ENCODE peak calls at places on chromosome 13, in ten cellular contexts. H, L, R, M, Q, D, S, T, W and U are unnamed samples.

GRCh38 chr13:105426454-105426853 is 1109.0 kb downstream of the EFNB2 start:
- DNase-seq in H (no peak), L (no peak), R (no peak), M (no peak), Q (no peak), D (no peak), S (no peak), T (no peak), W (no peak), U (no peak)

GRCh38 chr13:94674609-94675348 is 37.6 kb downstream of the SOX21 start:
- DNase-seq in H (no peak), L (no peak), R (peak), M (no peak), Q (no peak), D (no peak), S (peak), T (peak), W (no peak), U (peak)

GRCh38 chr13:79227418-79227817 is 178.6 kb downstream of the RBM26 start:
- DNase-seq in H (no peak), L (no peak), R (no peak), M (no peak), Q (no peak), D (no peak), S (no peak), T (no peak), W (no peak), U (no peak)

GRCh38 chr13:97256343-97256783 is 34.2 kb downstream of the MBNL2 start:
- DNase-seq in H (no peak), L (no peak), R (peak), M (no peak), Q (no peak), D (no peak), S (peak), T (no peak), W (no peak), U (no peak)

GRCh38 chr13:83819156-83819555 is 63.1 kb downstream of the SLITRK1 start:
- DNase-seq in H (no peak), L (no peak), R (no peak), M (no peak), Q (no peak), D (no peak), S (no peak), T (no peak), W (no peak), U (no peak)

GRCh38 chr13:77946522-77946921 is 27.9 kb upstream of the EDNRB start:
- DNase-seq in H (no peak), L (no peak), R (no peak), M (no peak), Q (no peak), D (no peak), S (no peak), T (no peak), W (no peak), U (no peak)

GRCh38 chr13:98423417-98423816 is 153.5 kb downstream of the STK24 start:
- DNase-seq in H (no peak), L (no peak), R (no peak), M (no peak), Q (no peak), D (no peak), S (no peak), T (no peak), W (no peak), U (no peak)

GRCh38 chr13:75621147-75621546 is 15.0 kb upstream of the LMO7 start:
- DNase-seq in H (no peak), L (no peak), R (no peak), M (no peak), Q (no peak), D (no peak), S (no peak), T (no peak), W (no peak), U (no peak)

GRCh38 chr13:27028683-27029480 is 142.7 kb downstream of the USP12 start:
- DNase-seq in H (no peak), L (no peak), R (no peak), M (no peak), Q (no peak), D (no peak), S (no peak), T (no peak), W (no peak), U (no peak)

GRCh38 chr13:21022694-21023325 is 38.6 kb downstream of the LATS2 start:
- DNase-seq in H (no peak), L (peak), R (no peak), M (no peak), Q (no peak), D (no peak), S (no peak), T (no peak), W (peak), U (peak)

GRCh38 chr13:45798851-45799250 is 52.7 kb downstream of the SIAH3 start:
- DNase-seq in H (no peak), L (no peak), R (no peak), M (no peak), Q (no peak), D (no peak), S (no peak), T (no peak), W (no peak), U (no peak)

GRCh38 chr13:99150575-99151370 is 49.9 kb upstream of the UBAC2 start:
- DNase-seq in H (no peak), L (no peak), R (peak), M (no peak), Q (no peak), D (no peak), S (peak), T (no peak), W (no peak), U (no peak)

GRCh38 chr13:85828094-85828684 is 29.0 kb upstream of the SLITRK6 start:
- DNase-seq in H (no peak), L (no peak), R (no peak), M (no peak), Q (no peak), D (no peak), S (peak), T (no peak), W (no peak), U (no peak)

GRCh38 chr13:47893527-47893926 is 107.5 kb downstream of the SUCLA2 start:
- DNase-seq in H (no peak), L (no peak), R (no peak), M (no peak), Q (no peak), D (no peak), S (no peak), T (no peak), W (no peak), U (no peak)

GRCh38 chr13:87821512-87821911 is 150.3 kb downstream of the SLITRK5 start:
- DNase-seq in H (no peak), L (no peak), R (no peak), M (no peak), Q (no peak), D (no peak), S (no peak), T (no peak), W (no peak), U (no peak)

GRCh38 chr13:91719033-91719432 is 320.6 kb downstream of the GPC5 start:
- DNase-seq in H (no peak), L (no peak), R (peak), M (no peak), Q (no peak), D (no peak), S (no peak), T (no peak), W (no peak), U (no peak)

GRCh38 chr13:20779405-20779804 is 5.6 kb upstream of the EEF1AKMT1 start:
- DNase-seq in H (no peak), L (no peak), R (no peak), M (no peak), Q (no peak), D (no peak), S (no peak), T (no peak), W (no peak), U (no peak)

GRCh38 chr13:47120284-47120683 is 223.4 kb upstream of the HTR2A start:
- DNase-seq in H (no peak), L (no peak), R (no peak), M (no peak), Q (no peak), D (no peak), S (no peak), T (no peak), W (no peak), U (no peak)

GRCh38 chr13:69970521-69970920 is 137.1 kb upstream of the ATXN8OS start:
- DNase-seq in H (no peak), L (no peak), R (peak), M (no peak), Q (no peak), D (no peak), S (no peak), T (no peak), W (no peak), U (no peak)

GRCh38 chr13:97385146-97385545 is 48.8 kb upstream of the RAP2A start:
- DNase-seq in H (no peak), L (no peak), R (no peak), M (no peak), Q (no peak), D (no peak), S (no peak), T (no peak), W (no peak), U (no peak)

GRCh38 chr13:21074601-21075302 is 13.4 kb upstream of the LATS2 start:
- DNase-seq in H (no peak), L (peak), R (no peak), M (peak), Q (peak), D (no peak), S (no peak), T (peak), W (peak), U (peak)

GRCh38 chr13:30805603-30806011 is 70.3 kb downstream of the ALOX5AP start:
- DNase-seq in H (peak), L (no peak), R (no peak), M (no peak), Q (no peak), D (no peak), S (no peak), T (no peak), W (peak), U (peak)

GRCh38 chr13:106958690-106959089 is 390.8 kb upstream of the ARGLU1 start:
- DNase-seq in H (no peak), L (no peak), R (no peak), M (no peak), Q (no peak), D (no peak), S (no peak), T (no peak), W (no peak), U (no peak)

GRCh38 chr13:98141938-98142426 is 912 bp upstream of the FARP1 start:
- DNase-seq in H (no peak), L (peak), R (no peak), M (no peak), Q (no peak), D (no peak), S (no peak), T (no peak), W (peak), U (peak)

DNA sequence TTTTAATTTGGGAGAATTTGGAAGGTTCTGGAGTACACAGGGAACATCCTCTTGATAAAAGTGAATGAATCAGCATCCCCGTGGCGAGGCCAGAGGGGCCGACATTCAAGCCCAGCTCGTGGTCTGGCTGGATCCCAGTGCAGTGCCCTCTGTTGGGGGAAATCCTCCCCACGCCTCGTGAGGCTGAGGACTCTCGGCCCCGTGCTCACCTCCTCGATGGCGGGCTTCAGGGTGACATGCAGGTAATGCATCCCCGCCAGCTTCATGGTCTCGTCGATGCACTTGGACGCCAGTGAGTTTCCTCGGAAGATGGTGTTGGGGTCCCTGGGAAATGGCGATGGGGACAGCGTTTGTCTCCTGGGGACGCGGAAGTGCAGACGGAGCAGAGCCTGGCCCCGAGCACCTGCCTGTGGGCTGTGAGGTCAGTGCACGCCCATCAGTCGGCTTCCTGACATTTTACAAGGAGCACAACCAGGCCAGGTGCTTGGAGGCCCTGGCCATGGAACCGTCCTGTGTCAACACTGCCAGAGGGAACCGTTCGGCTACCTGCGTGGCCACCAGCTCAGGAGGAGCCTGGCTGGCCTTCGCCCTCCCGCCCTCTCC is 43.3 kb upstream of the C13orf46 start:
- DNase-seq in H (no peak), L (no peak), R (no peak), M (no peak), Q (no peak), D (no peak), S (peak), T (no peak), W (no peak), U (no peak)
- TF ChIP-seq POLR2A in H (no peak), L (no peak), R (no peak), M (no peak), Q (no peak), D (no peak), S (no peak), T (no peak), W (no peak), U (no peak)

DNA sequence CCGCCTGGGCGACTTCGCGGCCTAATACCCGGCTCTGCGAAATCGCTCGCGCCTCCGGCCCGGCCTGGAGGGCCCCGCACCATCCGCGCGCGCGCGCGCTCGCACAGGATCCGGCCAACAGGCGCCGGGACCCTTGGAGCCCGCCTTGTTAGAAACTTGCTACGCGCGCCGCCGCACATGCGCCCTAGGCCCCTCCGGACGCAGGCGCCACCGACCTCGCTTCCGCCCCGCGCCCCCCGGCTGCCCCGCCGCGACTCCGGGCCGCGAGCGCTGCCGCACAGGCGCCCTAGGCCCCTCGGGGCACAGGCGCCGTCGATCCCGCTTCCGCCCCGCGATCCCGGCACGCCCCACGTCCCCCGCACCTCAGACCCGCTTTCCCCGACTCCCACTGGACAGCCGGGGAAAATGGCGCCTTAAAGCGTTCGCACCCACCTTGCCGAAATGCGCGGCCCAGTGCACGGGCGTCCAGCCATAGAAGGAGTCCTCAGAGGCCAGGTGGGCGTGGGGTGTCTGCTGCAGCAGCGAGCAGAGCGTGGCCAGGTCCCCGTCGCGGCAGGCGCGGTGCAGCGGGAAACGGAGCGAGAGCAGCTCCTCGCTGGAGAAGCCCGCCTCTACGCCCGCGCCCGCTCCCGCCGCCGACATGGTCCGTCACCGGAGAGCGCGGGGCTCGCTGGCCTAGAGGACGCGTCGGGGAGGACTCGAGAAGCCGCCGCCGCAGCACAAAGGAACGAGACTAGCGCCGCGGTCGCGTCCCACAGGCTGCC is 394 bp downstream of the ANKRD10 start:
- DNase-seq in H (peak), L (peak), R (peak), M (no peak), Q (peak), D (no peak), S (peak), T (peak), W (peak), U (peak)
- TF ChIP-seq POLR2A in H (peak), L (peak), R (peak), M (peak), Q (peak), D (no peak), S (peak), T (peak), W (peak), U (no peak)

DNA sequence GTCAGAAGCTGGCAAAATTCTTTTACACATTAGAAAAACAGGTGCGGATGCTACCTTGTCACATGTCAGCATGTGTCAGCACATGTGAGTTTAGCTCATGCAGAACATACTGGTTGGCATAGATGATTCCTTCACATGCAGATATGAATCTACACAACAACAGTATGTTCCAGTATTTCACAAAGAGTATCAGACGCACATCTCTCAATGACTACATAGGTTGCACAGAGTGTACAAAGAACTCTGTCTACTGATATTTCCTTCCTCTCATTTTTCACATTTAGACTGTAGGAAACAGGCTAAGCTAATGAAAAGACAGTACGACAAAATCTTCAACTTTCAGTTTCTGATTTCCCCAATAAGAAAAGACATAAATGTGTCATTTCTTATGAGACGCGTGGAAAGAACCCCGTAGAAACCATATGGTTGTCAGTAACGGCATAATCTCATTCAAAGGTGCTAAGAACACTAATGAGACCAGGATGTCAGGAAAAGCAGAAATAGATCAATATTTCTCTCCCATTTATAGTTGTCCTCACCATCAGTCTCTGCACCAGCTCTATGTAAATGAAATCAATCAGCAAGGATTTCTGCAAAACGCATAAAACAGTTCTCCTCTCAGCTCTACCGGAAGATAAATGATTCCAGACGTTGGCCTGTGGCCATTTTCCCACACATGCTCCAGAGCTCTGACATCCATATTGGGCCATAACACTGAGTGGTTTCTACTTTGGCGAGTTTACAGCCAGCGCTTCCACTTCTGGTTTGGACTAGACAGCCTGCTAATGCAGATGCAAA is 81.2 kb downstream of the STARD13 start:
- DNase-seq in H (no peak), L (peak), R (no peak), M (peak), Q (peak), D (no peak), S (no peak), T (peak), W (peak), U (peak)
- TF ChIP-seq POLR2A in H (no peak), L (no peak), R (no peak), M (no peak), Q (peak), D (no peak), S (no peak), T (no peak), W (no peak), U (no peak)

DNA sequence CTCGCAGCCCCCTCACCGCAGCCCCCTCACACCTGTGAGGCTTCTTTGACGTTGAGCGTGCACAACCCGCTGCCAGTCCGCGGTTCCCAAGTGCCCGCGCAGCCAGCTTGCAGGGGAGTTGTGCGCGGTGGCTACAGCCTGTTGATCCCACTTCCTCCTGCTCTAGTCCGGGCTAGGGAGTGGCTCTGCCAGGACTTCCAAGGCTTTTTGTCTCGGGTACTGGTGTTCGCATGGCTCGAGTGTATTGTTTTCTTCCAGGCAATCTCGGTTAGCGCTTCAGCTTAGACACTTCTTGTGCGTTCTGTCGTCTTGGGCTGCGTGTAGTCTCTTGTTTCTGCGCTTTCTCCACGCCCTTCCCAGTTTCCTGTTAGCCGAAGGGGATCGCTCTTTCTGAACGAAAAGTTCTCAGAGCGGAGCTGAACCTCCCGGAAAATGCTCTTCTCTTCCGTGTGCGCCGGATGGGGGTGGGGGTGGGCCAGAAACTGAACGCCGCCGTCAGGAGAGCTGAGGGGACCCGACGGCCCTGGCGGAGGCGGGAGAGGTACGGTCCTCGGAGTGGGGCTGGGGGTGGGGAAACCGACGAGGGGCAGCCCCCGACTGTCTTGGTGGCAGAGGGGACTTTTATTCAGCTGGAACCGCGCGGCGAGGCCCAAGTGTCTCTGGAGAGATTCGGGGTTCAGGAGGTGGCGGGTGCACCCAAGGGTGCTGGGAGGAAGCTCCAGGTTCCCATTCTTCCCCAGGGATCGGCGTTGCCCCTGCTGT is 706 bp upstream of the DGKH start:
- DNase-seq in H (peak), L (peak), R (peak), M (no peak), Q (peak), D (no peak), S (peak), T (peak), W (peak), U (peak)
- TF ChIP-seq POLR2A in H (no peak), L (no peak), R (peak), M (no peak), Q (no peak), D (no peak), S (peak), T (no peak), W (no peak), U (no peak)

DNA sequence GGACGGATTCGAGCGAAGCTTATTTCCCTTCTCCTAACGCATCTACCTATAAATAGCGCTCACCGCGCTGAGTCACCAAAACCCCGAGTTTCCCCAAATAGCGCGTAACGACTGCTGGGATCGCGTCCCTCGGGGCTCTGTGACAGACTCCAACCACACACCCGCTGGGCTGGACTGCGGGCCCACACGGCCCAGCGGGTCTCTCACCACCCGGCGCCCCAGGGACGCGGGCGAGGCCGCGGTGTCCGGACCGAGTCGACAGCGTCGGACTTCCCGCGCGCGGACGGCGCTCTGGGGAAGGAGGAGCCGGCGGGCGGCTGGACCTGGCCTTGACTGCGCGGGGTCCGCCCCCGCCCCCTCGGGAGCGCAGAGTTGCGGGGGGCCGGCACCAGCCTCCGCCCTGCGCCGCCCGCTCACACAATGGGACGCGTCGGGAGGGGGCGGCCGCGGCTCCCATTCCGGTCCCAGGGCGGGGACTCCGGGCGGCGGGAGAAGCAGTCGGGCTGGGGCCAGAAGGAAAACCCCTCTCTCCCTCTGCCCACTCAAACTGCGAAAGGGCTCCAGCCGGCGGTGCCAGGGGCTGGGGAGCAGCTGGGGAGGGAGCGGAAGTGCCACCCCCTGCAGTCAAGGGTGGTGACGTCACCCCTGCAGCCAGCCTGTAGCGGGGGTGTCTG is 108.8 kb downstream of the KCNRG start:
- DNase-seq in H (peak), L (no peak), R (peak), M (peak), Q (peak), D (peak), S (peak), T (peak), W (peak), U (peak)
- TF ChIP-seq POLR2A in H (peak), L (peak), R (peak), M (peak), Q (peak), D (no peak), S (peak), T (peak), W (peak), U (no peak)